ENCODE peak calls at places on chromosomes 7 and 10, in four cellular contexts. Q is mesenchymal stem cell; E is CD8-positive, alpha-beta memory T cell; G is PC-9. W is an unnamed sample. For H3K4me1, the result is how much of the 10 kb centered on the place peaks cover.

GRCh38 chr10:98001736-98002135 is 28.7 kb downstream of the CRTAC1 start:
- DNase-seq in G (no peak), Q (no peak), E (no peak), W (no peak)

GRCh38 chr10:13089345-13089744 is 10.6 kb upstream of the OPTN start:
- DNase-seq in Q (no peak), G (no peak), E (no peak), W (no peak)

GRCh38 chr10:34723746-34724145 is 91.3 kb downstream of the PARD3 start:
- DNase-seq in G (no peak), E (no peak), Q (peak), W (peak)

GRCh38 chr10:24467605-24468004 is 256.1 kb downstream of the ARHGAP21 start:
- DNase-seq in G (no peak), E (no peak), Q (peak), W (no peak)

GRCh38 chr10:49615721-49616120 is 1.9 kb downstream of the CHAT start:
- DNase-seq in E (no peak), G (no peak), Q (no peak), W (no peak)

GRCh38 chr10:79079490-79080355 is 11.0 kb downstream of the ZMIZ1 start:
- DNase-seq in G (peak), Q (peak), E (no peak), W (no peak)

GRCh38 chr7:31407277-31407676 is 66.8 kb upstream of the NEUROD6 start:
- DNase-seq in Q (no peak), E (no peak), G (no peak), W (peak)

GRCh38 chr7:36153571-36154097 is 580 bp downstream of the EEPD1 start:
- DNase-seq in Q (no peak), G (no peak), E (peak), W (no peak)

GRCh38 chr10:71314028-71314693 is 4.9 kb upstream of the SLC29A3 start:
- DNase-seq in E (peak), G (peak), Q (peak), W (peak)

GRCh38 chr7:111364413-111364812 is 197.9 kb downstream of the IMMP2L start:
- DNase-seq in Q (peak), G (peak), E (no peak), W (no peak)

GRCh38 chr10:57979466-57979865 is 288.2 kb downstream of the IPMK start:
- DNase-seq in G (no peak), Q (peak), E (no peak), W (no peak)

GRCh38 chr10:93541402-93542357 is 24.8 kb upstream of the FFAR4 start:
- DNase-seq in G (peak), E (no peak), Q (peak), W (peak)

GRCh38 chr10:85916999-85917573 is 449.5 kb downstream of the GRID1 start:
- DNase-seq in E (no peak), G (no peak), Q (no peak), W (no peak)

GRCh38 chr10:4254101-4254994 is 469.3 kb upstream of the KLF6 start:
- DNase-seq in Q (peak), G (no peak), E (no peak), W (peak)

GRCh38 chr7:68800316-68800715 is 798.0 kb upstream of the AUTS2 start:
- DNase-seq in Q (no peak), E (no peak), G (peak), W (no peak)

GRCh38 chr10:15141136-15142067 is 27.1 kb downstream of the NMT2 start:
- DNase-seq in Q (no peak), G (no peak), E (no peak), W (peak)

GRCh38 chr10:27986831-27987230 is 12.0 kb downstream of the ODAD2 start:
- DNase-seq in E (no peak), G (no peak), Q (no peak), W (no peak)

GRCh38 chr7:152313879-152314604 is 121.8 kb downstream of the KMT2C start:
- DNase-seq in E (no peak), G (peak), Q (peak), W (peak)

GRCh38 chr7:148856035-148856881 is 27.8 kb downstream of the EZH2 start:
- DNase-seq in Q (peak), E (peak), G (no peak), W (peak)

GRCh38 chr7:101941481-101942383 is 124.3 kb downstream of the CUX1 start:
- DNase-seq in Q (peak), G (peak), E (no peak), W (no peak)

GRCh38 chr7:67753891-67754290 is 757.3 kb downstream of the TYW1 start:
- DNase-seq in E (no peak), G (no peak), Q (no peak), W (no peak)

GRCh38 chr10:6164271-6165095 is 38.2 kb upstream of the PFKFB3 start:
- DNase-seq in Q (peak), E (no peak), G (no peak), W (no peak)

GRCh38 chr10:13890233-13890616 is 303.5 kb downstream of the PRPF18 start:
- DNase-seq in E (no peak), Q (peak), G (no peak), W (no peak)

GRCh38 chr7:51451751-51452465 is 135.3 kb upstream of the COBL start:
- DNase-seq in G (no peak), Q (no peak), E (no peak), W (no peak)

GRCh38 chr7:47743898-47744612 is 162.1 kb upstream of the TNS3 start:
- DNase-seq in Q (peak), E (no peak), G (no peak), W (no peak)

GRCh38 chr10:101444499-101444898 is 90.5 kb downstream of the BTRC start:
- DNase-seq in Q (no peak), E (no peak), G (no peak), W (no peak)

GRCh38 chr7:81002471-81002870 is 83.6 kb upstream of the SEMA3C start:
- DNase-seq in Q (no peak), E (no peak), G (no peak), W (no peak)

GRCh38 chr7:91869661-91870060 is 10.8 kb downstream of the MTERF1 start:
- DNase-seq in Q (no peak), E (no peak), G (no peak), W (peak)

GRCh38 chr10:77877461-77878344 is 48.9 kb downstream of the DLG5 start:
- DNase-seq in E (peak), Q (peak), G (no peak), W (peak)

GRCh38 chr10:93775330-93775729 is 17.6 kb downstream of the LGI1 start:
- DNase-seq in Q (no peak), E (no peak), G (no peak), W (no peak)

GRCh38 chr10:86821600-86821999 is 65.2 kb downstream of the BMPR1A start:
- DNase-seq in Q (no peak), G (no peak), E (no peak), W (no peak)

GRCh38 chr10:7492660-7493046 is 81.8 kb upstream of the SFMBT2 start:
- DNase-seq in E (no peak), G (no peak), Q (no peak), W (no peak)

GRCh38 chr10:102602272-102603045 is 41.8 kb upstream of the TRIM8 start:
- DNase-seq in Q (peak), G (no peak), E (no peak), W (no peak)
- H3K4me1 ChIP-seq in Q (under half), G (under half), E (under half), W (under half)

GRCh38 chr10:89159761-89160160 is 47.4 kb downstream of the CH25H start:
- DNase-seq in Q (no peak), E (no peak), G (no peak), W (no peak)
- H3K4me1 ChIP-seq in Q (under half), E (under half), G (under half), W (under half)

GRCh38 chr10:46310143-46310514 is 23.3 kb downstream of the ANTXRL start:
- DNase-seq in Q (no peak), G (no peak), E (no peak), W (no peak)

GRCh38 chr10:46308666-46309450 is 22.1 kb downstream of the ANTXRL start:
- DNase-seq in E (no peak), G (no peak), Q (no peak), W (no peak)

GRCh38 chr10:46310851-46311250 is 24.1 kb downstream of the ANTXRL start:
- DNase-seq in G (no peak), Q (no peak), E (no peak), W (no peak)

GRCh38 chr10:46308113-46308415 is 21.3 kb downstream of the ANTXRL start:
- DNase-seq in E (no peak), G (no peak), Q (no peak), W (no peak)

GRCh38 chr10:46309511-46310142 is 22.8 kb downstream of the ANTXRL start:
- DNase-seq in E (no peak), G (no peak), Q (no peak), W (no peak)
- H3K4me1 ChIP-seq in E (under half), G (half or more), Q (under half), W (under half)

GRCh38 chr10:110404825-110405224 is 92.9 kb upstream of the DUSP5 start:
- DNase-seq in E (no peak), Q (no peak), G (no peak), W (no peak)
- H3K4me1 ChIP-seq in E (under half), Q (under half), G (half or more), W (under half)

GRCh38 chr7:116540743-116541142 is 15.9 kb downstream of the CAV1 start:
- DNase-seq in E (no peak), G (no peak), Q (peak), W (no peak)

GRCh38 chr7:116543664-116544063 is 18.8 kb downstream of the CAV1 start:
- DNase-seq in Q (peak), G (no peak), E (no peak), W (no peak)

GRCh38 chr7:116541951-116542350 is 17.1 kb downstream of the CAV1 start:
- DNase-seq in E (no peak), Q (peak), G (no peak), W (no peak)

GRCh38 chr7:116544488-116544887 is 19.7 kb downstream of the CAV1 start:
- DNase-seq in Q (no peak), E (no peak), G (no peak), W (no peak)

DNA sequence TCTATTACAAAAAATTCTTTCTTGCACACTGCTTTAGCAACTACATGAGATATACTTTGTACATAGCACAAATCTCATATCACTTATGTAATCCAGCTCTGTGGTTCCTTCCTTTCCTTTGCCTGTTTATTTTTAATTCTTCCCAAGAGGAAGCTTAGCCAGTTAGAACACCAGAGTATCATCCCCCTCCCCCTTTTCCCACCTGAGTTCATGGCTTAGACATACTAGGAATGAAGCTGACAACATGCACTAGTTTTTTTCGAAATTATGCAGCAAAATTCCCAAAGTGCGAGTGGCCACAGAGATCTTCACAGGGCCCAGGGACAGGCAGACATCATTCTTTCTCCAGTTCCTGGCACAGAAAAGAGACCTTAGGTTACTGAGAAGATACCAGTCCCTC is 17.8 kb downstream of the CAV1 start:
- DNase-seq in Q (peak), G (no peak), E (no peak), W (no peak)
- H3K4me1 ChIP-seq in Q (under half), G (under half), E (under half), W (half or more)

GRCh38 chr10:110075726-110076125 is 67.9 kb downstream of the ADD3 start:
- DNase-seq in Q (no peak), E (no peak), G (no peak), W (no peak)
- H3K4me1 ChIP-seq in Q (under half), E (half or more), G (under half), W (half or more)

GRCh38 chr10:3108033-3108432 is 40.7 kb downstream of the PFKP start:
- DNase-seq in E (no peak), Q (no peak), G (no peak), W (no peak)

GRCh38 chr10:3108575-3109105 is 41.3 kb downstream of the PFKP start:
- DNase-seq in G (no peak), Q (no peak), E (no peak), W (no peak)

GRCh38 chr10:3105905-3106304 is 38.6 kb downstream of the PFKP start:
- DNase-seq in Q (no peak), E (no peak), G (no peak), W (no peak)

GRCh38 chr10:3107426-3107961 is 40.1 kb downstream of the PFKP start:
- DNase-seq in Q (no peak), G (peak), E (no peak), W (no peak)

DNA sequence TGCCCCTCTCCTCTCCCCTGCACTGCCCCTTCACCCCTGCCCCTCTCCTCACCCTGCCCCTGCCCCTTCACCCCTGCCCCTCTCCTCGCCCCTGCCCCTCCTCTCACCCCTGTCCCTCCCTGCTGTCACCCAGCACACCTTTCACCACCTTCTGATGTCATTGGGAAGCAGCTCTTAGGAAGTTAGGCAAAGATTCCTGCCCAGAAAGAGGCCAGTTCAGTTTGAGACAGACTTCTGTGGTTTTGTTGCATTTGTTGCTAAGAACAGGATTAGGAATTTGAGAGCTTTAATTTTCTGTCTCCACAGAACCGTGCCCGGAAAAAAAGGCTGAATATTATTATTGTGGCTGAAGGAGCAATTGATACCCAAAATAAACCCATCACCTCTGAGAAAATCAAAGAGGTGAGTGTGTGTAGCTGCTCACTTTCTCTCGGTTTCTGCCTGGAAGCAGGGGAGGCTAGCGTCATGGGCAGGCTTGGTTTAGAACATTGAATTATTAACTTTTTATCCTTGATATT is 39.6 kb downstream of the PFKP start:
- DNase-seq in E (no peak), Q (no peak), G (no peak), W (no peak)
- H3K4me1 ChIP-seq in E (under half), Q (under half), G (under half), W (under half)

GRCh38 chr7:22481726-22482125 is 18.3 kb downstream of the STEAP1B start:
- DNase-seq in Q (peak), E (no peak), G (no peak), W (peak)
- H3K4me1 ChIP-seq in Q (under half), E (under half), G (under half), W (under half)

W was measured in A673.